ENCODE peak calls at places on chromosomes 6 and 20, in five cellular contexts. B is ovary, R is HepG2, J is lower leg skin, M is adrenal gland. S is an unnamed sample.
A peak's percentile ranks its signal among the peaks of the same experiment; 100 is the strongest.

GRCh38 chr6:139500977-139501376 is 126.5 kb upstream of the CITED2 start:
- DNase-seq in B (no peak), R (no peak), J (no peak), M (no peak), S (no peak)

GRCh38 chr20:13009682-13010406 is 1.1 kb downstream of the SPTLC3 start:
- DNase-seq in B (peak; percentile 28), R (peak; percentile 63), J (no peak), M (peak; percentile 26), S (peak; percentile 17)

GRCh38 chr20:10853176-10853575 is 179.4 kb upstream of the JAG1 start:
- DNase-seq in B (no peak), R (no peak), J (no peak), M (no peak), S (no peak)

GRCh38 chr20:49824206-49824605 is 11.6 kb downstream of the SLC9A8 start:
- DNase-seq in B (no peak), R (no peak), J (no peak), M (no peak), S (no peak)

GRCh38 chr6:33987531-33988021 is 158.3 kb downstream of the GRM4 start:
- DNase-seq in B (no peak), R (no peak), J (peak; percentile 60), M (no peak), S (no peak)

GRCh38 chr6:55694148-55694547 is 115.2 kb upstream of the HMGCLL1 start:
- DNase-seq in B (no peak), R (no peak), J (no peak), M (no peak), S (no peak)

GRCh38 chr20:11755071-11755881 is 162.4 kb upstream of the BTBD3 start:
- DNase-seq in B (no peak), R (no peak), J (no peak), M (no peak), S (no peak)

GRCh38 chr6:106256201-106256968 is 69.2 kb downstream of the ATG5 start:
- DNase-seq in B (no peak), R (no peak), J (no peak), M (no peak), S (no peak)

GRCh38 chr6:161406633-161407032 is 132.8 kb upstream of the AGPAT4 start:
- DNase-seq in B (no peak), R (no peak), J (no peak), M (no peak), S (no peak)

GRCh38 chr6:134880487-134881190 is 69.3 kb downstream of the ALDH8A1 start:
- DNase-seq in B (no peak), R (no peak), J (no peak), M (peak; percentile 35), S (no peak)

GRCh38 chr6:91166271-91166670 is 579.4 kb upstream of the MAP3K7 start:
- DNase-seq in B (no peak), R (no peak), J (no peak), M (no peak), S (no peak)

GRCh38 chr6:38507173-38507572 is 132.6 kb downstream of the BTBD9 start:
- DNase-seq in B (no peak), R (no peak), J (no peak), M (no peak), S (no peak)

GRCh38 chr20:45154183-45154582 is 20.5 kb upstream of the PI3 start:
- DNase-seq in B (no peak), R (no peak), J (no peak), M (no peak), S (no peak)

GRCh38 chr6:111427341-111428116 is 55.5 kb downstream of the REV3L start:
- DNase-seq in B (no peak), R (peak; percentile 85), J (no peak), M (peak; percentile 32), S (no peak)

GRCh38 chr20:36094497-36094896 is 60.0 kb upstream of the EPB41L1 start:
- DNase-seq in B (no peak), R (no peak), J (no peak), M (no peak), S (no peak)

GRCh38 chr6:25925808-25926325 is 4.6 kb downstream of the SLC17A2 start:
- DNase-seq in B (no peak), R (no peak), J (no peak), M (no peak), S (no peak)

GRCh38 chr6:34201455-34202098 is 35.1 kb upstream of the HMGA1 start:
- DNase-seq in B (no peak), R (no peak), J (no peak), M (no peak), S (no peak)

GRCh38 chr20:2093883-2094282 is 7.7 kb upstream of the STK35 start:
- DNase-seq in B (no peak), R (no peak), J (no peak), M (no peak), S (no peak)

GRCh38 chr6:33787954-33788693 is 806 bp downstream of the LEMD2 start:
- DNase-seq in B (peak; percentile 85), R (peak; percentile 46), J (peak; percentile 96), M (peak; percentile 84), S (peak; percentile 75)

GRCh38 chr6:151494235-151494950 is 576 bp downstream of the CCDC170 start:
- DNase-seq in B (peak; percentile 86), R (peak; percentile 57), J (no peak), M (peak; percentile 79), S (no peak)

GRCh38 chr6:151495380-151495779 is 1.6 kb downstream of the CCDC170 start:
- DNase-seq in B (no peak), R (no peak), J (no peak), M (no peak), S (no peak)

GRCh38 chr6:151490996-151491395 is 2.8 kb upstream of the CCDC170 start:
- DNase-seq in B (peak; percentile 77), R (no peak), J (no peak), M (no peak), S (no peak)

GRCh38 chr6:151497935-151498726 is 4.3 kb downstream of the CCDC170 start:
- DNase-seq in B (no peak), R (peak; percentile 75), J (no peak), M (no peak), S (no peak)

DNA sequence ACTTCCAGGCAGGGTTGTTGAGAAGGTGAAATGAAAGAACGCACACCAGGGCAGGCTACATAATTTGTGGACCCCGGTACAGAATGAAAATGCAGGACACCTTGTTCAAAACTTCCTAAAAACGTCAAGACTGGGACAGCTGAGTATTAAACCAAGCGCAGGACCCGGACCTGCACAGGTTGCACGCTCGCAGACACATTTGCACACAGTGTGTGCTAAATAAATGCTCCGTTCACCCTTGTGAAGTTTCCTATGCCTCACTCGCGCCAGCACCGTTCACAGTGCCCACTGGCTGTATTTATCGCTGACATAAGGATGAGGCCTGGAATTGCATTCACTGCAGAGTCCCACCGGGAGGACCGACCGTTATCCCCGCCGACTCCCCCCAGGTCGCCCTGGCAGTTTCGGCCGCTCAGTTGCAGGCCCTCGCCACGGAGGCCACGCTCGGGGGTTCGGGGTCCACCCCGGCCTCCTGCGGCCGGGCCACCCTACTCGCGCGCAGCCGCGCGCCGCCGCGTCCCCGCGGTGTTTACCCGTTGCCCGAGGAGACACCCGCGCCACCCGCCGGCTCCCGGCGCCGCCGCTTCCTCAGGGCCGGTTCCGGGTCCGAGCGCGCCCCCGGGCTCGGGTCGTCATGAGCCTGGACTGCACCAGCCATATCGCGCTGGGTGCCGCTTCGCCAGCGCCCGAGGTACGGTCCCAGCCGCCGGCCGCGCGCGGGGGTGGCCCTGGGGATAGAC is at the start of gene CCDC170:
- DNase-seq in B (peak; percentile 81), R (peak; percentile 61), J (peak; percentile 87), M (peak; percentile 48), S (peak; percentile 23)
- TF ChIP-seq POLR2A in B (peak; percentile 23), R (peak; percentile 67), J (no peak), M (no peak), S (no peak)

GRCh38 chr6:119231394-119231793 is 118.2 kb downstream of the MAN1A1 start:
- DNase-seq in B (no peak), R (no peak), J (no peak), M (no peak), S (no peak)

GRCh38 chr6:119230160-119230559 is 119.4 kb downstream of the MAN1A1 start:
- DNase-seq in B (no peak), R (no peak), J (no peak), M (no peak), S (no peak)

GRCh38 chr6:119227377-119227776 is 122.2 kb downstream of the MAN1A1 start:
- DNase-seq in B (no peak), R (peak; percentile 19), J (no peak), M (no peak), S (no peak)

GRCh38 chr6:119224095-119224701 is 125.4 kb downstream of the MAN1A1 start:
- DNase-seq in B (no peak), R (no peak), J (no peak), M (no peak), S (no peak)

DNA sequence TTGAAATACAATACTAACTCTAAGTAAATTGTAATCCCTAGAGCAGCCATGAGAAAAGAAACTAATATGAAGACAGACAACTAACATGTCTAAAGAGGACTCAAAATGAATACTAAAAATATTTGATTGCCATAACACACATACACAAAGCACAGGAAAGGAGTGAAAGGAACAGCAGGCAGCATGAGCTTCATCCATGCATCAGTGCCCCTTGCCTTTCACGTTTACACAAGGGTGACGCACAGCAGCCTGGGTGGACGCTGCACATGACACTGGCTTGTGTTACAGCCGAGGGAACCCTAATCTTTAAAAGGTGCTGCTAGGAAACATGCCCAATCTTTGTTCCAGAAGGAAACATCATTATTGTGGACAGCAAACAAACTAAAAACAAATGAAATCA is 123.5 kb downstream of the MAN1A1 start:
- DNase-seq in B (no peak), R (no peak), J (no peak), M (no peak), S (no peak)
- TF ChIP-seq POLR2A in B (no peak), R (no peak), J (no peak), M (no peak), S (no peak)

GRCh38 chr6:158999669-159000403 is at the start of gene RSPH3:
- DNase-seq in B (peak; percentile 97), R (peak; percentile 96), J (peak; percentile 98), M (peak; percentile 99), S (peak; percentile 93)
- TF ChIP-seq POLR2A in B (peak; percentile 38), R (peak; percentile 99), J (no peak), M (peak; percentile 88), S (peak; percentile 79)

GRCh38 chr6:45377555-45378323 is at the start of gene SUPT3H:
- DNase-seq in B (peak; percentile 95), R (peak; percentile 95), J (peak; percentile 97), M (peak; percentile 90), S (peak; percentile 75)
- TF ChIP-seq POLR2A in B (peak; percentile 69), R (peak; percentile 97), J (no peak), M (peak; percentile 77), S (peak; percentile 96)

DNA sequence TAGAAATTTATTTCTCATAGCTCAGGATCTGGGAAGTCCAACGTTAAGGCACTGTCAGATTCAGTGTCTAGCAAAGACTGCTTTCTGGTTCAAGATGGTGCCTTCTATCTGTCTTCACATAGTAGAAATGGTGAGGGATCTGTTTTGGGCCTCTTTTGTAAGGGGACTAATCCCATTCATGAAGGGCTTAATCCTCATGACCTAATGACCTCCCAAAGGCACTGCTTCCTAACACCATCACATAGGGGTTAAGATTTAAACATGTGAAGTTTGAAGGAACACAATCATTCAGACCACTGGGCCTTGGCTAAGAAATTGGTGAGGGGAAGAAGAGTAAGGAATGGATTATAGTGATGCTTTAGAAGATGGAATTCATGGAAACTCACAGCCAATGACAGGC is 237.6 kb downstream of the PACRG start:
- DNase-seq in B (no peak), R (no peak), J (no peak), M (no peak), S (no peak)
- TF ChIP-seq POLR2A in B (no peak), R (no peak), J (no peak), M (no peak), S (no peak)

S was measured in GM12891.